ENCODE peak calls at places on chromosomes 12 and 14, in seven cellular contexts. P is right cardiac atrium, Z is gastrocnemius medialis, O is cardiac muscle cell, A is pancreas, W is heart left ventricle, F is lower leg skin. B is an unnamed sample.

GRCh38 chr12:89234324-89235114 is 117.8 kb downstream of the DUSP6 start:
- DNase-seq in P (no peak), Z (no peak), O (no peak), A (no peak), W (no peak), F (no peak), B (no peak)

GRCh38 chr12:40208707-40209106 is 16.1 kb upstream of the LRRK2 start:
- DNase-seq in P (peak; percentile 40), Z (no peak), O (no peak), A (no peak), W (no peak), F (no peak), B (no peak)

GRCh38 chr14:49770212-49770817 is 2.4 kb downstream of the KLHDC2 start:
- DNase-seq in P (no peak), Z (no peak), O (no peak), A (no peak), W (no peak), F (no peak), B (no peak)

GRCh38 chr14:22265319-22266140 is 323.5 kb downstream of the DAD1 start:
- DNase-seq in P (no peak), Z (no peak), O (no peak), A (no peak), W (no peak), F (no peak), B (no peak)

GRCh38 chr14:65229431-65230286 is 127.3 kb upstream of the MAX start:
- DNase-seq in P (peak; percentile 76), Z (no peak), O (peak; percentile 82), A (peak; percentile 75), W (peak; percentile 72), F (peak; percentile 91), B (no peak)

GRCh38 chr14:86462193-86462592 is 932.2 kb downstream of the FLRT2 start:
- DNase-seq in P (no peak), Z (no peak), O (peak; percentile 13), A (no peak), W (no peak), F (no peak), B (no peak)

GRCh38 chr14:32457213-32457920 is 128.3 kb downstream of the AKAP6 start:
- DNase-seq in P (peak; percentile 75), Z (no peak), O (peak; percentile 89), A (no peak), W (no peak), F (no peak), B (no peak)

GRCh38 chr12:124381454-124382207 is 86.7 kb downstream of the RFLNA start:
- DNase-seq in P (peak; percentile 98), Z (peak; percentile 77), O (no peak), A (peak; percentile 87), W (peak; percentile 95), F (peak; percentile 98), B (peak; percentile 91)

GRCh38 chr12:132284071-132284492 is 45.3 kb downstream of the GALNT9 start:
- DNase-seq in P (peak; percentile 25), Z (no peak), O (no peak), A (no peak), W (peak; percentile 31), F (no peak), B (no peak)

GRCh38 chr12:40312982-40313576 is 88.3 kb downstream of the LRRK2 start:
- DNase-seq in P (no peak), Z (no peak), O (peak; percentile 31), A (no peak), W (no peak), F (no peak), B (no peak)

GRCh38 chr14:81301371-81301770 is 80.6 kb upstream of the GTF2A1 start:
- DNase-seq in P (no peak), Z (no peak), O (no peak), A (no peak), W (no peak), F (no peak), B (no peak)

GRCh38 chr14:104496095-104496494 is 83.5 kb upstream of the C14orf180 start:
- DNase-seq in P (no peak), Z (no peak), O (no peak), A (no peak), W (peak; percentile 21), F (no peak), B (no peak)

GRCh38 chr12:90630006-90630405 is 325.0 kb downstream of the CCER1 start:
- DNase-seq in P (no peak), Z (no peak), O (no peak), A (no peak), W (no peak), F (no peak), B (no peak)

GRCh38 chr12:52141306-52141705 is 50.5 kb downstream of the KRT80 start:
- DNase-seq in P (no peak), Z (no peak), O (no peak), A (no peak), W (no peak), F (no peak), B (no peak)

GRCh38 chr12:65522956-65523857 is 244.7 kb downstream of the MSRB3 start:
- DNase-seq in P (no peak), Z (no peak), O (no peak), A (no peak), W (no peak), F (no peak), B (no peak)

GRCh38 chr14:58131386-58131785 is 20.6 kb downstream of the ARMH4 start:
- DNase-seq in P (no peak), Z (no peak), O (no peak), A (no peak), W (no peak), F (no peak), B (no peak)

GRCh38 chr12:68231707-68232106 is 6.1 kb upstream of the IL26 start:
- DNase-seq in P (no peak), Z (no peak), O (no peak), A (no peak), W (no peak), F (no peak), B (no peak)

GRCh38 chr12:54546511-54546910 is 2.9 kb upstream of the PDE1B start:
- DNase-seq in P (no peak), Z (no peak), O (peak; percentile 32), A (no peak), W (no peak), F (no peak), B (no peak)

GRCh38 chr12:48000878-48001321 is 3.4 kb downstream of the COL2A1 start:
- DNase-seq in P (no peak), Z (no peak), O (peak; percentile 78), A (no peak), W (no peak), F (peak; percentile 87), B (peak; percentile 52)

GRCh38 chr12:82470906-82471512 is 112.7 kb downstream of the METTL25 start:
- DNase-seq in P (no peak), Z (no peak), O (no peak), A (no peak), W (no peak), F (no peak), B (no peak)

DNA sequence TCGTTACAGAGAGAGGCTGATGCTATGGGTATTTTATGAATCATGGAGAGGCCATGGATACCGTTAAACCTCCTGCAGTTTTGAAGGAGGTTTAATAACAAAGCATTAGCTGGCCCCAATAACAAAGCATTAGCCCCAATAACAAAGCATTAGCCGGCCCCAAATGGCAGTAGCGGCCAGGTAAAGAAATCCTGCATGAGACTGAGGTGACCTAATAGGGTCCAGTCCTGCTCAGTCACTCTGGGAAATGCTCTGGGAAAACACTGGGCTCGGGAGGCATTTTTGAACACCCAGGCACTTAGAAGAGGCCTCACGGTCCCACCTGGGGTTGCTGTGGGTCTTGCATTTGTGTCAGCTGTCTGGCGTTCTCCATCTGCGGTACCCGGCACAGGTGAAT is 776 bp upstream of the RIN3 start:
- DNase-seq in P (no peak), Z (no peak), O (no peak), A (no peak), W (no peak), F (no peak), B (no peak)
- H3K4me3 ChIP-seq in P (peak overlapping the region; percentile 77), Z (peak overlapping the region; percentile 64), O (no peak overlapping the region), A (no peak overlapping the region), W (peak overlapping the region; percentile 67), F (no peak overlapping the region), B (peak overlapping the region; percentile 81)

DNA sequence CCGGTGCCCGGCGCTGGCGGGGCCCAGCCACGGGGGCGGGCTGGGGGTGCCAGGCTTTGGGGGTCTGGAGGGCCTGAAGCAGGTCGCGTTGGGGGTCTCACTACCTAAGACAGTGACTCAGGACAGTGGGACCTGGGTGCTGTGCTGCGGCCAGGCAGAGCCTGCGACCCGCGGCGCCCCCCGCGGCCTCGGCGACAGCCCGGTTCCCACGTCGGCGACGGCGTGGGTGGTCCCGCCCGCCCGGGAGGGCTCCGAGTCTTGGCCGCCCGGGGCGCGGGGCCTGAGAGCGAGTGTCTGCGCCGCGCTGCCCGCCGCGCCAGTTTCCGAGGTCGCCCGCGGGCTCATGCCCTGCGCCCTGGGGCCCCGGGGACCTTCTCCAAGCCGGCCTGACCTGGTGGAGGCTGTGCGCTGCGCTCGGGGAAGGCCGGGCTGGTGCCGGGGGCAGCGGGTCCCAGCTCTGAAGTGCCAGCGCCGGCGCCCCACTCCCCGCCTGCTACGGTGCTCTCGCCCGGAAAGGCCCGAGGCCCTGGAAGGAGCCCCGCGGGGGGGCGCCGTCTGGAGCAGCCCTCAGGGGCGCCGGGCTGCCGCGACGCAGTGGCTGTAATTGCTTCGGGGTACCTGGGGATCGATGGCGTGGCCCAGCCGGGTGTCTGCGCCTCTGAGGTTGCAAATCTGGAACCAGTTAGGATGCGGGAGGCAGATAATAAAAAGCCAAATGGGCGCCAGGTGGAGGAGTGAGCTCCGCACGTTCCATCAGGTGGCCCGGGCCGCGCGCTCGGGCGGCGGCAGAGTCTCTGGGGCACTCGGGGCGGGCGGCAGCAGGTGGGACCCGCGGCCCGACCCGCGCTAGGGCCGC is 102.5 kb upstream of the DIO3 start:
- DNase-seq in P (no peak), Z (no peak), O (no peak), A (no peak), W (no peak), F (peak; percentile 72), B (no peak)
- H3K4me3 ChIP-seq in P (peak overlapping the region; percentile 20), Z (peak overlapping the region; percentile 13), O (peak overlapping the region; percentile 13), A (peak overlapping the region; percentile 18), W (no peak overlapping the region), F (no peak overlapping the region), B (peak overlapping the region; percentile 58)

GRCh38 chr14:30559638-30560071 is 697 bp downstream of the G2E3 start:
- DNase-seq in P (no peak), Z (no peak), O (peak; percentile 22), A (no peak), W (no peak), F (no peak), B (no peak)

GRCh38 chr14:30558362-30558674 is 640 bp upstream of the G2E3 start:
- DNase-seq in P (no peak), Z (no peak), O (no peak), A (no peak), W (no peak), F (no peak), B (no peak)

GRCh38 chr14:30564235-30564867 is 5.4 kb downstream of the G2E3 start:
- DNase-seq in P (no peak), Z (no peak), O (no peak), A (no peak), W (no peak), F (no peak), B (no peak)

GRCh38 chr14:30558675-30559555 is at the start of gene G2E3:
- DNase-seq in P (peak; percentile 94), Z (peak; percentile 63), O (peak; percentile 92), A (peak; percentile 94), W (peak; percentile 95), F (peak; percentile 96), B (peak; percentile 79)

GRCh38 chr14:30560581-30560980 is 1.6 kb downstream of the G2E3 start:
- DNase-seq in P (no peak), Z (no peak), O (no peak), A (no peak), W (no peak), F (no peak), B (no peak)
- H3K4me3 ChIP-seq in P (no peak overlapping the region), Z (peak overlapping the region; percentile 89), O (peak overlapping the region; percentile 77), A (no peak overlapping the region), W (no peak overlapping the region), F (no peak overlapping the region), B (peak overlapping the region; percentile 79)

GRCh38 chr12:108827941-108828340 is 29.4 kb downstream of the SSH1 start:
- DNase-seq in P (no peak), Z (no peak), O (no peak), A (peak; percentile 9), W (no peak), F (no peak), B (no peak)
- H3K4me3 ChIP-seq in P (no peak overlapping the region), Z (no peak overlapping the region), O (no peak overlapping the region), A (no peak overlapping the region), W (no peak overlapping the region), F (no peak overlapping the region), B (no peak overlapping the region)

B was measured in breast epithelium.